ENCODE peak calls at places on chromosomes 6 and 20, in five cellular contexts. D is tibial artery, L is B cell, C is OCI-LY7, B is fibroblast of the aortic adventitia. G is an unnamed sample.

GRCh38 chr6:156863504-156863903 is 86.3 kb downstream of the ARID1B start:
- DNase-seq in D (no peak), B (no peak), L (no peak), C (no peak), G (no peak)

GRCh38 chr6:108167449-108167903 is 1.7 kb downstream of the NR2E1 start:
- DNase-seq in C (no peak), B (no peak), D (no peak), L (peak), G (no peak)

GRCh38 chr6:28446818-28447511 is 3.7 kb upstream of the ZSCAN23 start:
- DNase-seq in D (no peak), B (peak), L (peak), C (no peak), G (no peak)

GRCh38 chr6:31247813-31248212 is 24.1 kb downstream of the HLA-C start:
- DNase-seq in D (no peak), B (no peak), C (no peak), L (no peak), G (no peak)

GRCh38 chr6:68634503-68635411 is at the start of gene ADGRB3:
- DNase-seq in L (peak), D (peak), B (peak), C (no peak), G (no peak)

GRCh38 chr20:37915434-37915787 is 12.5 kb downstream of the VSTM2L start:
- DNase-seq in B (no peak), D (no peak), L (no peak), C (no peak), G (no peak)

GRCh38 chr6:136307351-136307750 is 17.7 kb upstream of the BCLAF1 start:
- DNase-seq in B (no peak), D (no peak), C (no peak), L (no peak), G (no peak)

GRCh38 chr6:106874481-106874880 is 100.0 kb downstream of the CD24 start:
- DNase-seq in L (no peak), B (no peak), D (no peak), C (no peak), G (no peak)

GRCh38 chr6:38974389-38975133 is 74.0 kb upstream of the GLP1R start:
- DNase-seq in L (no peak), D (no peak), B (peak), C (no peak), G (no peak)

GRCh38 chr6:57064809-57065208 is 18.3 kb downstream of the KIAA1586 start:
- DNase-seq in C (no peak), D (no peak), L (no peak), B (peak), G (no peak)

DNA sequence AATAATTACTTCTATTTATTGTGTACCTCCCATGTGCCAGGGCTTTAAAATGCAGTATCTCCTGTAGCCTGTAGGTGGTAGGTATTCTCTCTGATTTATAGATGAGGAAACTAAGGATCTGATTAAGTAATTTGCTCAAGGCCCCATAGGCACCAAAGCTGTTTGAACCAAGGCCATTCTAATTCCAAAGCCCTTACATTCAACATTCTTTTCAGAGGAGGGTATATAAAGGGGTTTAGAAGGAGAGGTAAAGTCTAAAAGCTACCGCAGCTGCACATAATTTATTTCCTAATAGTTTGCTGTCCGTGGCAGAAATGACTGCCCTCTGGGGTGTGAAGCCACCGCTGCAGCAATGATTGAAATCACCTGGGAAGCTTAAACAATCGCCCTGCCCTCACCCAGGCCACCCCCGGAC is 95.0 kb upstream of the FAM8A1 start:
- DNase-seq in C (peak), D (no peak), B (peak), L (no peak), G (no peak)
- TF ChIP-seq CTCF in C (peak), D (peak), B (peak), L (peak), G (peak)

DNA sequence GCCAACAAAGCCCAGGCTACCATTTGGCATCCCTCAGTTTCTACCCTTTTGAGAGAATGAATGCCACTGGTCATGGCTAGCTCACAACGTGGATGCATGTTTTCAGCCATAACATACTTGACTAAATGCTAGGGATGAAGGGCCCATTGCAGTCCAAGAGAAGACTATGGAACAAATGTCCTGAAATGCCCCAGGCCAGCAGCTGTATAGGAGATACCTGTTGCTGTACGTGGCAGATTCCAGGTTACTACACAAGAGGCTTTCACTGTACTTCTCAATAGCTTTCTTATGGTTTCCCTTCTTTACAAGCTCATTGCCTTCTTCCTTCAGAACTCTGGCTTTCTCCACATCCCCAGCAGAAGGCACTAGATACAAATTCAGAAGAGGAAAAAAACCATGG is 11.7 kb downstream of the TOMM34 start:
- DNase-seq in C (no peak), D (no peak), L (no peak), B (no peak), G (no peak)
- TF ChIP-seq CTCF in C (no peak), D (no peak), L (no peak), B (no peak), G (no peak)

GRCh38 chr20:34473262-34473883 is 42.8 kb upstream of the DYNLRB1 start:
- DNase-seq in D (peak), L (peak), C (peak), B (peak), G (no peak)
- TF ChIP-seq CTCF in D (no peak), L (peak), C (peak), B (peak), G (peak)

DNA sequence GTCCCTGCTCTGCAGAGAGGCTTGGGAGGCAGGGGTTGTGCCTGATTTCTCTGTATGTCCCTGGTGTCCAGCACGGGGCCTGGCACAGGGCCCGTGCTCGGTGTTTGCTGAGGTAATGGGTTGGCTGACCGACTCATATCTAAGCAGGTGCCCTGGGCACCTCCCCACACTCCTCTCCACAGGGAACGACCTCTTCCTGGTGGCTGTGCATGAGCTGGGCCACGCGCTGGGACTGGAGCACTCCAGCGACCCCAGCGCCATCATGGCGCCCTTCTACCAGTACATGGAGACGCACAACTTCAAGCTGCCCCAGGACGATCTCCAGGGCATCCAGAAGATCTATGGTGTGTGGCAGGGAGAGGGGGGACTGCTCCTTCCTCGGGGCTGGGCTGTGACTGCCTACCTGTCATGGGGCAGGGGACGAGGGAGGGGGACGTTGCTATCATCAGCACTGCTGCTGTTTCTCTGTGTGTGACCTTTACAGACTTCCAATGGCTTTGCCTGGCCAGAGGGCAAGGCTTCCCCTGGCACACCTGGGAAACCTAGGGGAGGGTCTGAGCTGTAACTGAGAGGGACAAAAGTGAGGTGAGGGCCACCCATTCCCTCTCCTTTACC is 14.2 kb downstream of the MMP24OS start:
- DNase-seq in B (no peak), D (no peak), L (no peak), C (no peak), G (no peak)
- TF ChIP-seq CTCF in B (no peak), D (no peak), L (no peak), C (no peak), G (no peak)

GRCh38 chr6:44126320-44127149 is 717 bp downstream of the MRPL14 start:
- DNase-seq in B (peak), D (peak), L (peak), C (peak), G (no peak)

GRCh38 chr6:44131880-44132279 is 4.5 kb downstream of the TMEM63B start:
- DNase-seq in D (no peak), L (no peak), B (no peak), C (no peak), G (no peak)

GRCh38 chr6:44129841-44130322 is 2.5 kb downstream of the TMEM63B start:
- DNase-seq in B (no peak), L (no peak), C (no peak), D (no peak), G (no peak)

GRCh38 chr6:44127186-44128019 is at the start of the genes MRPL14 and TMEM63B:
- DNase-seq in D (peak), C (peak), B (peak), L (peak), G (peak)

GRCh38 chr6:44128020-44128917 is 915 bp downstream of the TMEM63B start:
- DNase-seq in L (peak), D (peak), C (peak), B (no peak), G (no peak)
- TF ChIP-seq CTCF in L (no peak), D (no peak), C (peak), B (peak), G (no peak)

DNA sequence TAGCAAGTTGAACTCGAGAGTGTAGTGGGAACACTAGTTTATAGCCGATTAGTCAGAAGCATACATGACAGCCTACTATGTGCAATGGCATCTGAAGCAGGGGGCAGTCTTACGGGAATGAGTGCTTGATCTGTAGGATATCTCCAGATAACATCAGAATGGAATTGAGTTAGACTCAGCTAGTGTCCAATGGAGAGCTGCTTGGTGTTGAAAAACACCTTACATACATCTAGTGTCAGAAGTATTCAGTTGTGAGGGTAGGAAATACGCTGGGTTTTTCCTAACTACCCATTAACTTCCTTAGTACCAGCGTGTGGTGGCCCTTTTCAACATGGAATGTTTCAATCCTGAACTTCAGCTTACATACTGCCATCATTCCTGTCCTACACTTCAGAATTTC is 218.4 kb upstream of the MOCS1 start:
- DNase-seq in C (no peak), D (no peak), B (no peak), L (no peak), G (no peak)
- TF ChIP-seq CTCF in C (no peak), D (no peak), B (no peak), L (no peak), G (no peak)

DNA sequence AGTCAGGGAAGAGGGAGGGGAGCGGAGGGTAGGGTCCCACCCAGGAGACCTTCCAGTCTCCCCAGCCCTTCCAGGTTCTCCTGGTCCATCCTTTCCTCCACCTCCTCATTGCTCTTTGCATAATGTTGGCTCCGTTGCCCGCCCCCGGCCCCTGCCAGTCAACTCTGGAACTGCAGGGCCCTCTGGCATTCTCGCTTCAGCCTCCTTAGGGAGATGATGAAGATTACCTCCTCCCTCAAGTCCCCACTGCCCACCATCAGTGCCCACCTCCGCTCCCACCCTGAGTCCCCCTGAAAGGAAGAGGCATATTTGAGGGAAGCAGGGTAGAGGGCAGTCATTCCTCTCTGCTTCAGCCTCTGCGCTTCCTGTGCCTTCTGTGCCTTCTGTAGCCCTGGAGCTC is 8.5 kb downstream of the TMEM63B start:
- DNase-seq in D (no peak), L (no peak), C (no peak), B (no peak), G (no peak)
- TF ChIP-seq CTCF in D (no peak), L (no peak), C (no peak), B (no peak), G (no peak)